ENCODE peak calls at places on chromosomes 1 and 21, in eight cellular contexts. One of them, this sample, is unnamed.
A peak's percentile ranks its signal among the peaks of the same experiment; 100 is the strongest.

GRCh38 chr1:158045639-158046038 is 52.2 kb downstream of the KIRREL1 start:
- DNase-seq in AG08396: peak; percentile 76
- DNase-seq in upper lobe of right lung: no peak
- DNase-seq in C1 segment of cervical spinal cord: no peak
- DNase-seq in cardiac fibroblast: peak; percentile 90
- DNase-seq in NCI-H446 treated with DMSO at 0.1 percent for 48 hours: no peak
- DNase-seq in midbrain: no peak
- DNase-seq in epithelial cell of esophagus: no peak
- DNase-seq in this sample: no peak

GRCh38 chr21:33115586-33116541 is 45.9 kb downstream of the OLIG1 start:
- DNase-seq in AG08396: no peak
- DNase-seq in upper lobe of right lung: no peak
- DNase-seq in C1 segment of cervical spinal cord: peak; percentile 81
- DNase-seq in cardiac fibroblast: no peak
- DNase-seq in NCI-H446 treated with DMSO at 0.1 percent for 48 hours: peak; percentile 9
- DNase-seq in midbrain: peak; percentile 75
- DNase-seq in epithelial cell of esophagus: no peak
- DNase-seq in this sample: no peak

GRCh38 chr1:207035877-207036558 is 3.5 kb upstream of the C1orf116 start:
- DNase-seq in AG08396: no peak
- DNase-seq in upper lobe of right lung: no peak
- DNase-seq in C1 segment of cervical spinal cord: no peak
- DNase-seq in cardiac fibroblast: no peak
- DNase-seq in NCI-H446 treated with DMSO at 0.1 percent for 48 hours: no peak
- DNase-seq in midbrain: no peak
- DNase-seq in epithelial cell of esophagus: no peak
- DNase-seq in this sample: no peak

GRCh38 chr1:154908937-154909336 is 27.6 kb downstream of the PMVK start:
- DNase-seq in AG08396: no peak
- DNase-seq in upper lobe of right lung: no peak
- DNase-seq in C1 segment of cervical spinal cord: no peak
- DNase-seq in cardiac fibroblast: no peak
- DNase-seq in NCI-H446 treated with DMSO at 0.1 percent for 48 hours: no peak
- DNase-seq in midbrain: no peak
- DNase-seq in epithelial cell of esophagus: no peak
- DNase-seq in this sample: no peak

GRCh38 chr1:244284641-244285156 is 167.0 kb downstream of the ADSS2 start:
- DNase-seq in AG08396: no peak
- DNase-seq in upper lobe of right lung: no peak
- DNase-seq in C1 segment of cervical spinal cord: no peak
- DNase-seq in cardiac fibroblast: no peak
- DNase-seq in NCI-H446 treated with DMSO at 0.1 percent for 48 hours: no peak
- DNase-seq in midbrain: no peak
- DNase-seq in epithelial cell of esophagus: no peak
- DNase-seq in this sample: no peak

GRCh38 chr1:206784471-206784903 is 12.2 kb upstream of the IL10 start:
- DNase-seq in AG08396: no peak
- DNase-seq in upper lobe of right lung: no peak
- DNase-seq in C1 segment of cervical spinal cord: no peak
- DNase-seq in cardiac fibroblast: no peak
- DNase-seq in NCI-H446 treated with DMSO at 0.1 percent for 48 hours: no peak
- DNase-seq in midbrain: no peak
- DNase-seq in epithelial cell of esophagus: peak; percentile 55
- DNase-seq in this sample: no peak

GRCh38 chr1:199113265-199113869 is 474.5 kb downstream of the PTPRC start:
- DNase-seq in AG08396: peak; percentile 39
- DNase-seq in upper lobe of right lung: peak; percentile 72
- DNase-seq in C1 segment of cervical spinal cord: peak; percentile 52
- DNase-seq in cardiac fibroblast: peak; percentile 81
- DNase-seq in NCI-H446 treated with DMSO at 0.1 percent for 48 hours: peak; percentile 52
- DNase-seq in midbrain: peak; percentile 77
- DNase-seq in epithelial cell of esophagus: peak; percentile 75
- DNase-seq in this sample: peak; percentile 44

GRCh38 chr21:41598561-41599511 is 90.9 kb upstream of the TMPRSS2 start:
- DNase-seq in AG08396: no peak
- DNase-seq in upper lobe of right lung: peak; percentile 80
- DNase-seq in C1 segment of cervical spinal cord: no peak
- DNase-seq in cardiac fibroblast: no peak
- DNase-seq in NCI-H446 treated with DMSO at 0.1 percent for 48 hours: no peak
- DNase-seq in midbrain: no peak
- DNase-seq in epithelial cell of esophagus: no peak
- DNase-seq in this sample: no peak

GRCh38 chr21:46155514-46156377 is at the start of gene FTCD:
- DNase-seq in AG08396: no peak
- DNase-seq in upper lobe of right lung: peak; percentile 59
- DNase-seq in C1 segment of cervical spinal cord: no peak
- DNase-seq in cardiac fibroblast: no peak
- DNase-seq in NCI-H446 treated with DMSO at 0.1 percent for 48 hours: no peak
- DNase-seq in midbrain: no peak
- DNase-seq in epithelial cell of esophagus: no peak
- DNase-seq in this sample: no peak

GRCh38 chr1:211892577-211892976 is 62.0 kb upstream of the LPGAT1 start:
- DNase-seq in AG08396: no peak
- DNase-seq in upper lobe of right lung: no peak
- DNase-seq in C1 segment of cervical spinal cord: no peak
- DNase-seq in cardiac fibroblast: no peak
- DNase-seq in NCI-H446 treated with DMSO at 0.1 percent for 48 hours: no peak
- DNase-seq in midbrain: no peak
- DNase-seq in epithelial cell of esophagus: no peak
- DNase-seq in this sample: no peak

GRCh38 chr1:161199506-161200119 is 759 bp upstream of the ADAMTS4 start:
- DNase-seq in AG08396: no peak
- DNase-seq in upper lobe of right lung: no peak
- DNase-seq in C1 segment of cervical spinal cord: peak; percentile 46
- DNase-seq in cardiac fibroblast: peak; percentile 39
- DNase-seq in NCI-H446 treated with DMSO at 0.1 percent for 48 hours: peak; percentile 13
- DNase-seq in midbrain: no peak
- DNase-seq in epithelial cell of esophagus: no peak
- DNase-seq in this sample: no peak

GRCh38 chr1:218383051-218383450 is 37.9 kb downstream of the TGFB2 start:
- DNase-seq in AG08396: no peak
- DNase-seq in upper lobe of right lung: no peak
- DNase-seq in C1 segment of cervical spinal cord: no peak
- DNase-seq in cardiac fibroblast: no peak
- DNase-seq in NCI-H446 treated with DMSO at 0.1 percent for 48 hours: no peak
- DNase-seq in midbrain: no peak
- DNase-seq in epithelial cell of esophagus: no peak
- DNase-seq in this sample: no peak

GRCh38 chr1:167081594-167081993 is 8.6 kb downstream of the GPA33 start:
- DNase-seq in AG08396: no peak
- DNase-seq in upper lobe of right lung: no peak
- DNase-seq in C1 segment of cervical spinal cord: no peak
- DNase-seq in cardiac fibroblast: no peak
- DNase-seq in NCI-H446 treated with DMSO at 0.1 percent for 48 hours: no peak
- DNase-seq in midbrain: no peak
- DNase-seq in epithelial cell of esophagus: no peak
- DNase-seq in this sample: no peak

GRCh38 chr1:37478890-37479254 is 4.5 kb downstream of the ZC3H12A start:
- DNase-seq in AG08396: no peak
- DNase-seq in upper lobe of right lung: no peak
- DNase-seq in C1 segment of cervical spinal cord: no peak
- DNase-seq in cardiac fibroblast: peak; percentile 56
- DNase-seq in NCI-H446 treated with DMSO at 0.1 percent for 48 hours: no peak
- DNase-seq in midbrain: no peak
- DNase-seq in epithelial cell of esophagus: peak; percentile 56
- DNase-seq in this sample: peak; percentile 43

GRCh38 chr1:231315887-231316286 is 21.8 kb downstream of the EXOC8 start:
- DNase-seq in AG08396: no peak
- DNase-seq in upper lobe of right lung: peak; percentile 66
- DNase-seq in C1 segment of cervical spinal cord: peak; percentile 2
- DNase-seq in cardiac fibroblast: peak; percentile 48
- DNase-seq in NCI-H446 treated with DMSO at 0.1 percent for 48 hours: no peak
- DNase-seq in midbrain: no peak
- DNase-seq in epithelial cell of esophagus: peak; percentile 35
- DNase-seq in this sample: no peak

GRCh38 chr1:15963968-15964648 is 11.8 kb downstream of the ZBTB17 start:
- DNase-seq in AG08396: no peak
- DNase-seq in upper lobe of right lung: no peak
- DNase-seq in C1 segment of cervical spinal cord: no peak
- DNase-seq in cardiac fibroblast: no peak
- DNase-seq in NCI-H446 treated with DMSO at 0.1 percent for 48 hours: no peak
- DNase-seq in midbrain: no peak
- DNase-seq in epithelial cell of esophagus: no peak
- DNase-seq in this sample: no peak

GRCh38 chr1:33390550-33390949 is 40.3 kb downstream of the PHC2 start:
- DNase-seq in AG08396: peak; percentile 64
- DNase-seq in upper lobe of right lung: no peak
- DNase-seq in C1 segment of cervical spinal cord: no peak
- DNase-seq in cardiac fibroblast: peak; percentile 36
- DNase-seq in NCI-H446 treated with DMSO at 0.1 percent for 48 hours: no peak
- DNase-seq in midbrain: no peak
- DNase-seq in epithelial cell of esophagus: no peak
- DNase-seq in this sample: no peak

GRCh38 chr1:117612517-117613248 is 6.8 kb downstream of the TENT5C start:
- DNase-seq in AG08396: peak; percentile 78
- DNase-seq in upper lobe of right lung: no peak
- DNase-seq in C1 segment of cervical spinal cord: no peak
- DNase-seq in cardiac fibroblast: peak; percentile 83
- DNase-seq in NCI-H446 treated with DMSO at 0.1 percent for 48 hours: no peak
- DNase-seq in midbrain: no peak
- DNase-seq in epithelial cell of esophagus: peak; percentile 16
- DNase-seq in this sample: no peak

GRCh38 chr1:62884156-62884740 is 100.3 kb downstream of the ATG4C start:
- DNase-seq in AG08396: no peak
- DNase-seq in upper lobe of right lung: no peak
- DNase-seq in C1 segment of cervical spinal cord: no peak
- DNase-seq in cardiac fibroblast: no peak
- DNase-seq in NCI-H446 treated with DMSO at 0.1 percent for 48 hours: no peak
- DNase-seq in midbrain: no peak
- DNase-seq in epithelial cell of esophagus: no peak
- DNase-seq in this sample: no peak

GRCh38 chr1:36582066-36582755 is 99.5 kb upstream of the CSF3R start:
- DNase-seq in AG08396: no peak
- DNase-seq in upper lobe of right lung: no peak
- DNase-seq in C1 segment of cervical spinal cord: no peak
- DNase-seq in cardiac fibroblast: no peak
- DNase-seq in NCI-H446 treated with DMSO at 0.1 percent for 48 hours: no peak
- DNase-seq in midbrain: no peak
- DNase-seq in epithelial cell of esophagus: no peak
- DNase-seq in this sample: no peak

GRCh38 chr1:240169188-240169587 is 77.5 kb downstream of the FMN2 start:
- DNase-seq in AG08396: peak; percentile 11
- DNase-seq in upper lobe of right lung: no peak
- DNase-seq in C1 segment of cervical spinal cord: no peak
- DNase-seq in cardiac fibroblast: no peak
- DNase-seq in NCI-H446 treated with DMSO at 0.1 percent for 48 hours: no peak
- DNase-seq in midbrain: no peak
- DNase-seq in epithelial cell of esophagus: no peak
- DNase-seq in this sample: no peak

GRCh38 chr1:100122177-100122576 is 10.6 kb downstream of the SASS6 start:
- DNase-seq in AG08396: no peak
- DNase-seq in upper lobe of right lung: no peak
- DNase-seq in C1 segment of cervical spinal cord: no peak
- DNase-seq in cardiac fibroblast: no peak
- DNase-seq in NCI-H446 treated with DMSO at 0.1 percent for 48 hours: no peak
- DNase-seq in midbrain: no peak
- DNase-seq in epithelial cell of esophagus: no peak
- DNase-seq in this sample: no peak

GRCh38 chr1:176601358-176601757 is 138.4 kb downstream of the PAPPA2 start:
- DNase-seq in AG08396: no peak
- DNase-seq in upper lobe of right lung: no peak
- DNase-seq in C1 segment of cervical spinal cord: no peak
- DNase-seq in cardiac fibroblast: peak; percentile 9
- DNase-seq in NCI-H446 treated with DMSO at 0.1 percent for 48 hours: no peak
- DNase-seq in midbrain: no peak
- DNase-seq in epithelial cell of esophagus: no peak
- DNase-seq in this sample: no peak

GRCh38 chr1:19885821-19886220 is 3.6 kb downstream of the OTUD3 start:
- DNase-seq in AG08396: no peak
- DNase-seq in upper lobe of right lung: no peak
- DNase-seq in C1 segment of cervical spinal cord: no peak
- DNase-seq in cardiac fibroblast: peak; percentile 35
- DNase-seq in NCI-H446 treated with DMSO at 0.1 percent for 48 hours: no peak
- DNase-seq in midbrain: no peak
- DNase-seq in epithelial cell of esophagus: peak; percentile 66
- DNase-seq in this sample: no peak

GRCh38 chr1:215023151-215023832 is 59.2 kb upstream of the KCNK2 start:
- DNase-seq in AG08396: no peak
- DNase-seq in upper lobe of right lung: no peak
- DNase-seq in C1 segment of cervical spinal cord: no peak
- DNase-seq in cardiac fibroblast: peak; percentile 64
- DNase-seq in NCI-H446 treated with DMSO at 0.1 percent for 48 hours: no peak
- DNase-seq in midbrain: no peak
- DNase-seq in epithelial cell of esophagus: peak; percentile 23
- DNase-seq in this sample: no peak